ENCODE peak calls at places on chromosomes 16 and 17, in six cellular contexts. C is GM23338; D is lower leg skin; H is CD8-positive, alpha-beta T cell; X is esophagus squamous epithelium; R is suprapubic skin. V is an unnamed sample.

GRCh38 chr17:30413109-30413508 is 34.4 kb downstream of the CPD start:
- DNase-seq in H (no peak), R (no peak), C (no peak), D (no peak), X (no peak), V (peak; percentile 79)

GRCh38 chr17:53607475-53607874 is 215.3 kb upstream of the KIF2B start:
- DNase-seq in R (no peak), C (peak; percentile 59), H (no peak), X (no peak), D (no peak), V (no peak)

GRCh38 chr17:38751144-38751802 is 1.3 kb upstream of the PSMB3 start:
- DNase-seq in X (no peak), H (no peak), R (no peak), C (no peak), D (no peak), V (peak; percentile 37)

GRCh38 chr16:19680972-19681371 is 37.1 kb downstream of the KNOP1 start:
- DNase-seq in H (no peak), C (peak; percentile 56), D (no peak), X (no peak), R (no peak), V (no peak)

GRCh38 chr16:56189990-56190902 is 1.0 kb upstream of the GNAO1 start:
- DNase-seq in C (peak; percentile 57), H (no peak), D (peak; percentile 86), X (no peak), R (no peak), V (no peak)

GRCh38 chr16:31876955-31877828 is 3.6 kb downstream of the ZNF267 start:
- DNase-seq in D (no peak), C (no peak), H (peak; percentile 59), X (no peak), R (no peak), V (peak; percentile 90)

GRCh38 chr17:74354123-74354522 is 7.5 kb downstream of the BTBD17 start:
- DNase-seq in X (no peak), H (peak; percentile 41), C (peak; percentile 91), R (no peak), D (no peak), V (peak; percentile 9)

GRCh38 chr16:4245400-4245799 is 3.5 kb upstream of the SRL start:
- DNase-seq in R (no peak), H (no peak), C (no peak), X (no peak), D (no peak), V (no peak)

GRCh38 chr16:54282923-54283734 is 3.5 kb downstream of the IRX3 start:
- DNase-seq in X (no peak), H (no peak), R (no peak), C (peak; percentile 56), D (peak; percentile 87), V (no peak)

GRCh38 chr17:29145289-29146058 is 34.7 kb downstream of the MYO18A start:
- DNase-seq in H (peak; percentile 79), C (peak; percentile 89), D (no peak), R (no peak), X (no peak), V (peak; percentile 81)

GRCh38 chr16:23227529-23227928 is 45.0 kb downstream of the SCNN1G start:
- DNase-seq in R (no peak), D (no peak), C (no peak), X (no peak), H (no peak), V (no peak)

GRCh38 chr17:9002610-9003354 is 18.5 kb upstream of the NTN1 start:
- DNase-seq in C (peak; percentile 67), X (no peak), D (peak; percentile 88), H (no peak), R (no peak), V (peak; percentile 23)

GRCh38 chr16:11100239-11100750 is 155.7 kb downstream of the SOCS1 start:
- DNase-seq in C (peak; percentile 68), R (peak; percentile 64), X (no peak), H (no peak), D (no peak), V (no peak)

GRCh38 chr17:61398721-61399130 is 917 bp upstream of the TBX2 start:
- DNase-seq in R (no peak), H (no peak), X (no peak), D (no peak), C (no peak), V (no peak)

GRCh38 chr16:75555213-75555706 is 792 bp downstream of the TMEM231 start:
- DNase-seq in C (peak; percentile 98), X (no peak), R (peak; percentile 79), H (no peak), D (peak; percentile 88), V (peak; percentile 93)

GRCh38 chr17:64004903-64005733 is 7.0 kb downstream of the PRR29 start:
- DNase-seq in C (no peak), R (peak; percentile 59), H (no peak), X (no peak), D (peak; percentile 72), V (no peak)

GRCh38 chr16:50195276-50195675 is 42.2 kb downstream of the TENT4B start:
- DNase-seq in H (no peak), R (no peak), D (no peak), X (no peak), C (no peak), V (peak; percentile 68)

DNA sequence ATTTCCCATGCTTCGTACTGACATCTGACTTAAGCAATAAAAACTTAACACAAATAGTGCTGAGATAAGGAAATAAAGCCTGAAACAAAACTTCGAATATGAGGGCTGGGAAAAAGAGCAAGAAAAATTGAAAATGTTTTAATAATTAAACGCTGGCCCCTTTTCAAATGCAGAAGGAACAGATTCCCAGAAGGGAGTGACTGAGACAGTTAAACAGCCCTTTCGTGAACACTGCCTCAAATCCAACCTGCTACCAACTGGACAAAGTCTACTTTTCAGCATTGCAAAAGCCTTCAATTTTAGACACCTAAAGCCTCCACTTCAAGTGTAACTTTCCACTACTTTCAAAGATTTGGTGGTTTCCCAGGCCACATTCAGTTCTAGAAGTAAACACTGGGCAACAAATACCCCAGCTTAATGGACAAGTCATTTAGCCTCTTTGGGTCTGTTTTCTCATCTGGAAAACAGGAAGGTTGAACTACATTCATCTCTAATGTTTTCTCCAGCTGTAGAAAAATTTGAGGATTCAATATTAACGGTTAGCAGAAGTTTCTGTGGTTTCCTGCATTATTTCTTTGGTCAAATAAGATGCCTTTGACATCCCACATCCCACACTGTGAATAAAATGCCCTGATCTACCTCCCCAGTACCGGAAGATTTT is 11.8 kb downstream of the RFFL start:
- DNase-seq in X (no peak), H (no peak), R (no peak), D (no peak), C (no peak), V (no peak)
- H3K4me3 ChIP-seq in X (no peak overlapping the region), H (peak overlapping the region; percentile 18), R (no peak overlapping the region), D (no peak overlapping the region), C (no peak overlapping the region), V (no peak overlapping the region)

DNA sequence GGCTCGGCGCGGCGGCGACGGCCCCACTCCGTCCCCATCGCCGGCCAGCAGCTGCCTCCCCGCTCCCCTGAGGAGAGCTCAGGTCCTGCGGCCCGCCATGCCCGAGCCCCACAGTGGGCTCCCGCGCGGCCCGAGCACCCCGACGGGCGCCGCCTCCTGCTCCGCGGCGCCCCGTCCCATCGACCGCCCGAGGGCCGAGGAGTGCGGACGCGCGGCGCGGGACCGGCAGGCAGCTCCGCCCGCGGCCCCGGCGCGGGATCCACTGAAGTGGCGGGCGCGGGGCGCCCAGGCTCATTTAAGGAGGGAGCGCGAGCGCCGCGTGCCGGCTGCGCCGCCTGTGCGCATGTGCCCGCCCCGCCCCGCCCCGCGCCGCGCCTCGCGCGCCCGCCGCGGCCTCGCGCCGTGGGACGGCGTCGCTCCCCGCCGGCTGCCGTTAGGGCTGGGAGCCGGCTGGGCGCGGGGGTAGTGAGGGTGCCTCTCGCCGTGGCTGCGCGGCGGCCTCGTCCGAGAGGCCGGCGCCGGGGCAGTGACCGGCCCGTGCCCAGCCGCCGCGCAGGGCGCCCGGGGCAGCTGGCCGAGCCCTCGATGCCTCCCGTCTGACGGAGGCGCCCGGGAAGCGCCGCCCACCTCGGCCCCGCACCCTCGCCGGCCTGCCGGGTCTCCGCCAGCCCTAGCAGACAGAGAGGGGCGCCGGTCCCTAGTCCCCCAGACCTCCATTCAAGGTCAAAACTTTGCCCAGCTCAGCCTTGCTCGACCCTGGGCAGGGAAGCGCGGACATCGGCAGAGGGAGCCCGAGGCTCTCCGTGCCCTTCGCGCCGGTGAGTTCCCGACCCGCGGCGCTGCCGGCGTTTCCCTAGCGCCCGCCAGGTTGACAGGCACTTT is at the start of gene NETO2:
- DNase-seq in C (peak; percentile 82), X (no peak), H (peak; percentile 50), R (peak; percentile 63), D (no peak), V (peak; percentile 71)
- TF ChIP-seq CTCF in C (peak; percentile 53), X (peak; percentile 38), H (peak; percentile 12), R (peak; percentile 26), D (no peak), V (peak; percentile 46)

GRCh38 chr16:70508752-70509151 is 14.6 kb downstream of the COG4 start:
- DNase-seq in R (no peak), X (no peak), C (no peak), D (no peak), H (no peak), V (no peak)

GRCh38 chr16:70510216-70510615 is 13.1 kb downstream of the COG4 start:
- DNase-seq in C (no peak), H (no peak), X (no peak), D (no peak), R (no peak), V (no peak)

GRCh38 chr16:70512456-70512855 is 10.9 kb downstream of the COG4 start:
- DNase-seq in H (no peak), X (no peak), R (no peak), D (no peak), C (no peak), V (peak; percentile 95)

GRCh38 chr16:70511833-70512232 is 11.5 kb downstream of the COG4 start:
- DNase-seq in H (no peak), C (no peak), X (no peak), D (no peak), R (no peak), V (no peak)
- H3K4me3 ChIP-seq in H (no peak overlapping the region), C (no peak overlapping the region), X (no peak overlapping the region), D (no peak overlapping the region), R (no peak overlapping the region), V (no peak overlapping the region)

DNA sequence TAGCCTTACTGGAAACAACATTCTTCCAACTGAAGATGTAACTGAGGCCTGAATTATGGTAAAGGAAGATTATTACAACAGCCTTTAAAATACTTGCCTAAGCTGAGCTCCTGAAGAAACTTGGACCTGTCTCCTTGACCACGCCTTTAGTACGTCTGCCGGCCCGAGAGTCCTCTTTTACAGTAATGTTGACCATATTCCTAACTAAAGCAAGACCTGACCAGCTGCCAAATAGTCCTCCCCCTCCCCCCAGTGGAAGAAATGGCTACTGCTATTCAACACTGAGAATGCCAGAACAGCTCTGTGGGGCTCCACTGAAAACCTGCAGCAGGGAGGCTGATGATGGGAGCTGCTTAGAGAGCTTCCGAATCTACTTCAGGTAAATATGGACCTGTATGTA is 12.6 kb upstream of the FOXJ1 start:
- DNase-seq in H (no peak), C (peak; percentile 67), R (no peak), X (no peak), D (peak; percentile 54), V (no peak)
- TF ChIP-seq CTCF in H (no peak), C (peak; percentile 46), R (no peak), X (no peak), D (no peak), V (peak; percentile 23)